ENCODE peak calls at places on chromosomes 7 and 10, in eight cellular contexts. C is PC-9, R is dorsolateral prefrontal cortex, N is HFF-Myc, U is uterus, P is fibroblast of lung, Z is adrenal gland, W is cardiac muscle cell. K is an unnamed sample.

GRCh38 chr10:117597216-117597615 is 54.7 kb downstream of the EMX2 start:
- DNase-seq in C (no peak), R (no peak), N (no peak), U (no peak), P (no peak), Z (no peak), W (no peak), K (no peak)

GRCh38 chr7:149153346-149153745 is 6.1 kb downstream of the ZNF398 start:
- DNase-seq in C (no peak), R (no peak), N (no peak), U (no peak), P (no peak), Z (no peak), W (no peak), K (no peak)

GRCh38 chr10:85786401-85786899 is 580.1 kb downstream of the GRID1 start:
- DNase-seq in C (no peak), R (peak), N (no peak), U (no peak), P (no peak), Z (no peak), W (no peak), K (no peak)

GRCh38 chr7:4715385-4715770 is 33.3 kb downstream of the FOXK1 start:
- DNase-seq in C (peak), R (peak), N (no peak), U (peak), P (peak), Z (peak), W (peak), K (no peak)

GRCh38 chr10:470339-471003 is 219.0 kb downstream of the DIP2C start:
- DNase-seq in C (no peak), R (no peak), N (no peak), U (no peak), P (no peak), Z (no peak), W (no peak), K (no peak)

GRCh38 chr10:105974803-105975456 is 1189.6 kb downstream of the SORCS1 start:
- DNase-seq in C (no peak), R (no peak), N (no peak), U (peak), P (peak), Z (peak), W (peak), K (no peak)

GRCh38 chr10:114519306-114519669 is 115.0 kb upstream of the AFAP1L2 start:
- DNase-seq in C (peak), R (no peak), N (no peak), U (no peak), P (peak), Z (peak), W (no peak), K (peak)

GRCh38 chr10:97543025-97543546 is 29.5 kb upstream of the ANKRD2 start:
- DNase-seq in C (peak), R (peak), N (peak), U (peak), P (peak), Z (peak), W (peak), K (no peak)

GRCh38 chr7:51059493-51059892 is 257.1 kb downstream of the COBL start:
- DNase-seq in C (no peak), R (no peak), N (no peak), U (no peak), P (no peak), Z (no peak), W (no peak), K (no peak)

GRCh38 chr10:79318369-79318768 is 28.9 kb upstream of the PPIF start:
- DNase-seq in C (no peak), R (no peak), N (no peak), U (no peak), P (no peak), Z (no peak), W (no peak), K (no peak)

GRCh38 chr7:108503112-108504026 is 22.6 kb downstream of the PNPLA8 start:
- DNase-seq in C (no peak), R (no peak), N (no peak), U (no peak), P (peak), Z (no peak), W (peak), K (no peak)

GRCh38 chr7:47725031-47725780 is 143.3 kb upstream of the TNS3 start:
- DNase-seq in C (peak), R (no peak), N (no peak), U (no peak), P (no peak), Z (no peak), W (no peak), K (no peak)

GRCh38 chr10:43125881-43126731 is 12.1 kb upstream of the CSGALNACT2 start:
- DNase-seq in C (no peak), R (no peak), N (no peak), U (no peak), P (no peak), Z (no peak), W (no peak), K (no peak)

GRCh38 chr7:7563269-7563668 is 3.4 kb upstream of the MIOS start:
- DNase-seq in C (no peak), R (no peak), N (no peak), U (no peak), P (no peak), Z (no peak), W (no peak), K (peak)

DNA sequence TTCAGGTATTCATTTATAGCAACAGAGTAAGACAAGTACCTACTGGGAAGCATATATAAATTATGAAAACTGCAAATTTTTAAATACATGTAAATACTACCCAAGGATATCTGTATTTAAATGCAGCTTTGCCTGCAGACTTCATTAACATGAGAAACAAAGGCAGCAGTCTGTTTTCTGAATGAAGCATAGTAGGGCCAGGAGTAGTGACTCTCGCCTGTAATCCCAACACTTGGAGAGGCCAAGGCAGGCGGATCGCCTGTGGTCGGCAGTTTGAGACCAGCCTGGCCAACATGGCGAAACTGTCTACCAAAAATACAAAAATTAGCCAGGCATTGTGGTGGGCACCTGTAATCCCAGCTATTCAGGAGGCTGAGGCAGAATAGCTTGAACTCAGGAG is 42.5 kb upstream of the PHF14 start:
- DNase-seq in C (no peak), R (no peak), N (no peak), U (no peak), P (no peak), Z (no peak), W (no peak), K (no peak)
- H3K4me3 ChIP-seq in C (no peak), R (no peak), N (no peak), U (no peak), P (no peak), Z (no peak), W (no peak), K (no peak)

GRCh38 chr7:103528152-103528551 is 82.1 kb upstream of the SLC26A5 start:
- DNase-seq in C (no peak), R (no peak), N (no peak), U (no peak), P (no peak), Z (no peak), W (no peak), K (no peak)

GRCh38 chr7:103521917-103522316 is 75.9 kb upstream of the SLC26A5 start:
- DNase-seq in C (no peak), R (no peak), N (no peak), U (no peak), P (no peak), Z (no peak), W (no peak), K (no peak)

DNA sequence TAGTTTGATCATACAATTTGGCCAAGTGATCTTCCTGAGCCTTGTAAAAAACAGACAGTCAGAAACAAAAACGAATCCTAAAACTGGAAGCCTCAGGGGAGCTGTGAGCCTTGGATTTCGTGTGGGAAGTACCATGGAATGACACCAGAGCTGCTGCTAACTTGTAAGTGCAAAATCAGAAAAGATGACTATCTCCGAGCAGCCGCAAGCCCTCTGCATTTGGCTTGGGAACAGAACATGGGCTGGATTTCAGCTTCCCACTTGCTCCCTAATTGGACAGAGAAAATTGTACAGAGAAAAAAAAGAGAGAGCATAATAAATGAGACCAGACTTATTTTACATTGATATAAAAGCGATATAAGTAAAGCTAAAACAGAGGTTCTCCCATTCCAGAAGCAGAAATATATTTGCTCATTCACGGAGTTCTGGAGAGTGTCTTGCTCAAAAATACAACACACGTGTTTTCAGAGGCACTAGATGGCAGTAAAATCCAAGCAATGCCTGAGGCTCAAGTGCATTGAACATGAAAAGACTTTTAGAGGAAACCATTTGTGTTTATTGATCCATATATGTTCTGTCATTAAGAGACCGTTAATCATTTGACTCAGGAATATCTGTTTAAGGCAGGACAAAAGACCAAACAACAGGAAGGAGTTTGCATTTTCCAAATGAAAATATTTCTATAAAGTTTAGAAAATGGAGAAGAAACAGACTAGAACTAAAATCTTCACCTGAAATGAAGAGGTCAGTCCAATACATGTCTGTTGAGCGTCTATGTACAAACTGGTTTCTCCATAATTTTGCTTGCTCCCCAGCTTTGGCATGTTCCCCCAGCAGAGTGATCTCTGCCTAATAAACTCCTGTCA is 78.3 kb upstream of the SLC26A5 start:
- DNase-seq in C (no peak), R (peak), N (peak), U (no peak), P (peak), Z (peak), W (peak), K (peak)
- TF ChIP-seq CTCF in C (peak), R (peak), N (peak), U (peak), P (peak), Z (peak), W (peak), K (peak)

GRCh38 chr10:14371616-14372015 is 40.9 kb upstream of the FRMD4A start:
- DNase-seq in C (no peak), R (peak), N (no peak), U (no peak), P (no peak), Z (no peak), W (no peak), K (no peak)
- H3K4me3 ChIP-seq in C (no peak), R (no peak), N (no peak), U (no peak), P (no peak), Z (no peak), W (no peak), K (no peak)

GRCh38 chr7:135407884-135408283 is 102.0 kb downstream of the CNOT4 start:
- DNase-seq in C (no peak), R (no peak), N (no peak), U (no peak), P (no peak), Z (no peak), W (no peak), K (peak)

GRCh38 chr7:135409845-135410545 is 99.9 kb downstream of the CNOT4 start:
- DNase-seq in C (no peak), R (no peak), N (no peak), U (no peak), P (no peak), Z (no peak), W (no peak), K (no peak)

GRCh38 chr7:135414208-135414607 is 95.7 kb downstream of the CNOT4 start:
- DNase-seq in C (no peak), R (no peak), N (no peak), U (no peak), P (no peak), Z (no peak), W (no peak), K (no peak)

GRCh38 chr7:135410546-135410942 is 99.4 kb downstream of the CNOT4 start:
- DNase-seq in C (no peak), R (no peak), N (no peak), U (no peak), P (no peak), Z (no peak), W (no peak), K (no peak)

DNA sequence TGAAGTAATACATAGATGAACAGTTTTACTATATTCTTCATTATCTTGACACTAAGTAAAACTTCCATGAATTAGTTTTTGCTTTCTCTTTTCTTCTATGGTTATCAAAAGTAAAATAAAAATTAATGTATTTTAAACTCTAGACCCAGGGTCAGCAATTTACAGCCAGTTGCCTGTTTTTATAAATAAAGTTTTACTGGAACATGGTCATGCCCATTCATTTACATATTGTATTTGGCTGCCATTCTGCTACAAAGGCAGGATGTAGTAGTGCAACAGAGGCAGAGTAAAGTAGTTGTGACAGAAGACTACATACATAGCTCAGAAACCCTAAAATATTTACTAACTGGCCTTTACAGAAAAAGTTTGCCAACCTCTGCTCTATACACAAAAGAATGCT is 98.8 kb downstream of the CNOT4 start:
- DNase-seq in C (no peak), R (no peak), N (no peak), U (no peak), P (no peak), Z (no peak), W (no peak), K (no peak)
- TF ChIP-seq CTCF in C (no peak), R (no peak), N (no peak), U (no peak), P (no peak), Z (no peak), W (no peak), K (no peak)

DNA sequence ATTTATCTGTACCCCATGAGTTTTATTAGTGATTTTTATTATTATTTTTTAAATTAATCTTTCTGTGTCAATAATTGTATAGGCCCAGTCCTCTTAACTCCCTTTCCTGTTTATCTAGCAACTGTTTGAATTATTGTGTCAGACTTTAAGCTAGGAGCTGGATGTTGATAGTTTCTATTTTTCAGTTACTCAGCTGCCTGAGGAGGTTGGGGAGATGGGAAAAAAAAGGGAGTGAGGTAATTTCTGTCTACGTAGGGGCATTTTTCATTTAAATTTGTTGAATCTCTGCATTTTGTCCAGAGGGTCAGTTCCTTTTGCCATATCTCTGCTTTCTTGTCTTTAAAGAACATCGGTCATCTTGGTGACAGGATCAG is 5.0 kb upstream of the ZNF518A start:
- DNase-seq in C (no peak), R (no peak), N (no peak), U (no peak), P (peak), Z (no peak), W (peak), K (no peak)
- H3K4me3 ChIP-seq in C (no peak), R (no peak), N (no peak), U (no peak), P (no peak), Z (no peak), W (peak), K (no peak)

DNA sequence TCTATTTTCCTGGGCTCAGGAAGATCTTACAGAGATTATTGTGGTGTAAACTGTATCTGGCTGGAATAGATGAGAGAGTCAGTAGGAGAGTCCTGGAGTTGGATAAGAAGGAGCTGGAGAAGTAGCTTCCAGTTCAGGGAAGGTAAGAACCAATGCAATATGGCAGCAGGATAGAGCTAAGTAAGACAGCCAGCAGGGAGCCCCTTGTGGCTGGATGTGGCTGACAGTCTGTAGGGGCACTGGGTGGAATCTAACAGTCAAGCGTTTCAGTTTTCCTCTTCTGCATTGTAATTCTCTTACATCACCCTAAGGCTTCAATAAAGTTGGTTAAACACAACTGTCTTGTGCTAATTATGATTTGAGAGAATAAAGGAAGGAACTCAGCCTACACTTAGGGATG is 105.8 kb upstream of the EEPD1 start:
- DNase-seq in C (no peak), R (no peak), N (no peak), U (no peak), P (no peak), Z (no peak), W (peak), K (no peak)
- TF ChIP-seq CTCF in C (peak), R (no peak), N (peak), U (no peak), P (peak), Z (no peak), W (peak), K (peak)